ENCODE peak calls at places on chromosome 3, in ten cellular contexts. N is MV-4-11; F is A549; E is cardiac fibroblast; M is WERI-Rb-1; R is stimulated activated CD4-positive, alpha-beta T cell treated with anti-CD3 and anti-CD28 coated beads, Interleukin-2, amount 100 ng/mL, for 24 hours; A is activated T-helper 1 cell treated with anti-CD3 and anti-CD28 coated beads, Interleukin-2, amount 50 U/mL, for 16 hours; V is ACHN; S is substantia nigra; O is frontal cortex. Y is an unnamed sample.

GRCh38 chr3:113277414-113277813 is 66.1 kb downstream of the BOC start:
- DNase-seq in N (peak), F (no peak), E (no peak), M (no peak), R (no peak), A (no peak), V (no peak), S (no peak), O (no peak), Y (no peak)

GRCh38 chr3:48446425-48447193 is at the start of gene ATRIP:
- DNase-seq in N (peak), F (peak), E (peak), M (peak), R (peak), A (peak), V (peak), S (peak), O (peak), Y (peak)

GRCh38 chr3:76415384-76415783 is 624.5 kb upstream of the ROBO2 start:
- DNase-seq in N (no peak), F (no peak), E (no peak), M (no peak), R (no peak), A (no peak), V (no peak), S (no peak), O (no peak), Y (no peak)

GRCh38 chr3:117761992-117762944 is 1052.7 kb downstream of the TUSC7 start:
- DNase-seq in N (no peak), F (no peak), E (no peak), M (no peak), R (no peak), A (no peak), V (no peak), S (no peak), O (no peak), Y (no peak)

GRCh38 chr3:39911465-39912309 is 102.3 kb downstream of the MYRIP start:
- DNase-seq in N (no peak), F (no peak), E (peak), M (no peak), R (no peak), A (no peak), V (no peak), S (no peak), O (no peak), Y (peak)

GRCh38 chr3:60909526-60909925 is 341.7 kb downstream of the FHIT start:
- DNase-seq in N (no peak), F (no peak), E (no peak), M (no peak), R (no peak), A (no peak), V (no peak), S (no peak), O (no peak), Y (no peak)

GRCh38 chr3:69649120-69649519 is 90.1 kb upstream of the MITF start:
- DNase-seq in N (no peak), F (peak), E (peak), M (no peak), R (no peak), A (no peak), V (peak), S (no peak), O (no peak), Y (no peak)

GRCh38 chr3:114466251-114466650 is 172.4 kb downstream of the TIGIT start:
- DNase-seq in N (no peak), F (no peak), E (no peak), M (no peak), R (no peak), A (no peak), V (no peak), S (no peak), O (no peak), Y (no peak)

GRCh38 chr3:45841380-45841700 is 579 bp downstream of the LZTFL1 start:
- DNase-seq in N (peak), F (peak), E (peak), M (peak), R (peak), A (no peak), V (peak), S (no peak), O (no peak), Y (peak)

GRCh38 chr3:27888562-27888961 is 166.4 kb upstream of the EOMES start:
- DNase-seq in N (no peak), F (peak), E (peak), M (no peak), R (no peak), A (no peak), V (no peak), S (no peak), O (no peak), Y (no peak)

GRCh38 chr3:128347282-128347681 is 119.4 kb downstream of the DNAJB8 start:
- DNase-seq in N (no peak), F (no peak), E (no peak), M (no peak), R (no peak), A (no peak), V (no peak), S (no peak), O (no peak), Y (no peak)

GRCh38 chr3:13509066-13509815 is 29.1 kb downstream of the HDAC11 start:
- DNase-seq in N (no peak), F (no peak), E (no peak), M (no peak), R (no peak), A (no peak), V (no peak), S (no peak), O (no peak), Y (peak)

GRCh38 chr3:113623827-113624226 is 72.6 kb downstream of the USF3 start:
- DNase-seq in N (no peak), F (no peak), E (no peak), M (no peak), R (no peak), A (no peak), V (no peak), S (no peak), O (no peak), Y (no peak)

GRCh38 chr3:13888576-13888975 is 8.7 kb upstream of the WNT7A start:
- DNase-seq in N (no peak), F (no peak), E (no peak), M (no peak), R (no peak), A (no peak), V (no peak), S (no peak), O (no peak), Y (no peak)

GRCh38 chr3:1400571-1400970 is 307.7 kb downstream of the CNTN6 start:
- DNase-seq in N (no peak), F (no peak), E (no peak), M (no peak), R (no peak), A (no peak), V (no peak), S (no peak), O (no peak), Y (no peak)

GRCh38 chr3:13670292-13670691 is 121.4 kb downstream of the FBLN2 start:
- DNase-seq in N (no peak), F (no peak), E (no peak), M (no peak), R (no peak), A (no peak), V (no peak), S (no peak), O (no peak), Y (no peak)

GRCh38 chr3:153284282-153284938 is 122.4 kb downstream of the RAP2B start:
- DNase-seq in N (peak), F (peak), E (peak), M (no peak), R (peak), A (no peak), V (peak), S (peak), O (no peak), Y (peak)

GRCh38 chr3:143328459-143328858 is 208.9 kb downstream of the CHST2 start:
- DNase-seq in N (no peak), F (no peak), E (no peak), M (no peak), R (no peak), A (no peak), V (no peak), S (no peak), O (no peak), Y (no peak)

GRCh38 chr3:34365766-34366165 is 567.3 kb downstream of the PDCD6IP start:
- DNase-seq in N (no peak), F (no peak), E (no peak), M (no peak), R (no peak), A (no peak), V (no peak), S (no peak), O (no peak), Y (no peak)

GRCh38 chr3:75325716-75326115 is 338.4 kb upstream of the FRG2C start:
- DNase-seq in N (no peak), F (no peak), E (no peak), M (no peak), R (no peak), A (no peak), V (no peak), S (no peak), O (no peak), Y (no peak)

GRCh38 chr3:6631376-6631775 is 229.5 kb upstream of the GRM7 start:
- DNase-seq in N (no peak), F (no peak), E (no peak), M (no peak), R (no peak), A (no peak), V (no peak), S (no peak), O (no peak), Y (no peak)

GRCh38 chr3:149655826-149656599 is 1.8 kb downstream of the WWTR1 start:
- DNase-seq in N (no peak), F (no peak), E (peak), M (no peak), R (no peak), A (no peak), V (no peak), S (no peak), O (no peak), Y (no peak)

GRCh38 chr3:48459773-48460516 is 13.4 kb downstream of the ATRIP start:
- DNase-seq in N (no peak), F (no peak), E (no peak), M (no peak), R (no peak), A (no peak), V (no peak), S (peak), O (no peak), Y (no peak)

GRCh38 chr3:26438325-26438940 is 184.1 kb upstream of the LRRC3B start:
- DNase-seq in N (no peak), F (peak), E (no peak), M (no peak), R (no peak), A (no peak), V (no peak), S (no peak), O (no peak), Y (no peak)

GRCh38 chr3:18505056-18505455 is 79.9 kb upstream of the SATB1 start:
- DNase-seq in N (no peak), F (no peak), E (no peak), M (no peak), R (no peak), A (no peak), V (no peak), S (no peak), O (no peak), Y (no peak)

GRCh38 chr3:24678441-24678865 is 183.8 kb upstream of the THRB start:
- DNase-seq in N (peak), F (no peak), E (peak), M (no peak), R (no peak), A (no peak), V (peak), S (no peak), O (no peak), Y (no peak)

GRCh38 chr3:39383190-39383912 is at the start of gene SLC25A38:
- DNase-seq in N (no peak), F (peak), E (peak), M (peak), R (peak), A (peak), V (peak), S (no peak), O (peak), Y (peak)

GRCh38 chr3:80395023-80395422 is 627.2 kb upstream of the ROBO1 start:
- DNase-seq in N (no peak), F (no peak), E (no peak), M (no peak), R (no peak), A (no peak), V (no peak), S (no peak), O (no peak), Y (no peak)

GRCh38 chr3:69082805-69083204 is 1.9 kb upstream of the ARL6IP5 start:
- DNase-seq in N (peak), F (peak), E (peak), M (peak), R (peak), A (no peak), V (peak), S (peak), O (no peak), Y (no peak)

GRCh38 chr3:155232605-155233004 is 60.9 kb downstream of the STRIT1 start:
- DNase-seq in N (no peak), F (peak), E (peak), M (no peak), R (no peak), A (no peak), V (no peak), S (peak), O (no peak), Y (peak)

GRCh38 chr3:56769125-56769709 is 32.5 kb downstream of the ARHGEF3 start:
- DNase-seq in N (no peak), F (no peak), E (no peak), M (peak), R (no peak), A (no peak), V (no peak), S (peak), O (no peak), Y (peak)

GRCh38 chr3:161545823-161546222 is 49.2 kb downstream of the OTOL1 start:
- DNase-seq in N (no peak), F (no peak), E (no peak), M (no peak), R (no peak), A (no peak), V (no peak), S (no peak), O (no peak), Y (no peak)

GRCh38 chr3:66582721-66583141 is 81.9 kb upstream of the LRIG1 start:
- DNase-seq in N (peak), F (no peak), E (no peak), M (peak), R (peak), A (peak), V (no peak), S (no peak), O (no peak), Y (no peak)

Y was measured in right cardiac atrium.